ENCODE peak calls at places on chromosomes 16 and 17, in four cellular contexts. E, S, B and L are unnamed samples.

GRCh38 chr16:11404608-11405007 is 59.3 kb downstream of the RMI2 start:
- DNase-seq in E (no peak), S (no peak), B (no peak), L (no peak)

GRCh38 chr17:12680993-12681392 is 15.3 kb downstream of the MYOCD start:
- DNase-seq in B (no peak), S (no peak), E (no peak), L (no peak)

GRCh38 chr16:57844416-57845030 is 42.2 kb upstream of the KIFC3 start:
- DNase-seq in B (no peak), E (no peak), S (no peak), L (no peak)

GRCh38 chr17:12815642-12816141 is 26.4 kb downstream of the ARHGAP44 start:
- DNase-seq in S (no peak), E (no peak), B (no peak), L (no peak)

GRCh38 chr17:73552300-73553088 is 91.8 kb downstream of the SDK2 start:
- DNase-seq in E (peak), B (no peak), S (no peak), L (no peak)

GRCh38 chr16:66604376-66605176 is at the start of gene CMTM3:
- DNase-seq in S (peak), E (no peak), B (peak), L (peak)

GRCh38 chr17:81388612-81389367 is 6.5 kb upstream of the BAHCC1 start:
- DNase-seq in S (no peak), E (peak), B (no peak), L (no peak)

GRCh38 chr17:62616993-62617893 is 10.2 kb upstream of the MRC2 start:
- DNase-seq in B (no peak), S (no peak), E (no peak), L (no peak)

GRCh38 chr17:77594416-77595209 is 363.9 kb upstream of the TNRC6C start:
- DNase-seq in B (no peak), E (no peak), S (no peak), L (no peak)

GRCh38 chr17:45440161-45440859 is 7.6 kb upstream of the ARHGAP27 start:
- DNase-seq in E (no peak), B (no peak), S (peak), L (no peak)

GRCh38 chr16:66872927-66873684 is 7.2 kb upstream of the PDP2 start:
- DNase-seq in S (peak), E (peak), B (peak), L (peak)

GRCh38 chr16:629289-630023 is 1.3 kb upstream of the WFIKKN1 start:
- DNase-seq in B (no peak), S (no peak), E (no peak), L (no peak)

GRCh38 chr17:32197987-32198386 is 55.7 kb downstream of the RHOT1 start:
- DNase-seq in B (no peak), E (no peak), S (no peak), L (no peak)

GRCh38 chr16:69105501-69106361 is at the start of gene HAS3:
- DNase-seq in E (peak), S (peak), B (no peak), L (peak)

GRCh38 chr16:24035127-24035842 is 199.5 kb downstream of the PRKCB start:
- DNase-seq in S (no peak), B (no peak), E (no peak), L (no peak)

GRCh38 chr17:37762669-37763068 is 17.8 kb upstream of the HNF1B start:
- DNase-seq in S (no peak), E (no peak), B (no peak), L (no peak)

GRCh38 chr17:83103200-83103937 is 24.0 kb downstream of the METRNL start:
- DNase-seq in B (no peak), E (no peak), S (no peak), L (peak)

GRCh38 chr16:4677994-4678393 is 15.4 kb upstream of the NUDT16L1 start:
- DNase-seq in E (no peak), B (no peak), S (no peak), L (no peak)

GRCh38 chr17:64736804-64737492 is 74.8 kb upstream of the SMURF2 start:
- DNase-seq in S (no peak), E (peak), B (peak), L (no peak)

GRCh38 chr17:79843917-79844815 is 4.9 kb upstream of the CBX4 start:
- DNase-seq in B (no peak), S (peak), E (peak), L (no peak)

GRCh38 chr17:76446449-76447231 is 6.3 kb downstream of the UBE2O start:
- DNase-seq in B (no peak), E (no peak), S (no peak), L (no peak)

GRCh38 chr16:81582655-81583441 is 138.2 kb downstream of the CMIP start:
- DNase-seq in E (peak), B (no peak), S (no peak), L (no peak)

GRCh38 chr17:78185981-78186688 is 717 bp downstream of the TK1 start:
- DNase-seq in S (no peak), B (no peak), E (no peak), L (no peak)

GRCh38 chr16:88500255-88500661 is 47.2 kb downstream of the ZFPM1 start:
- DNase-seq in B (no peak), S (no peak), E (no peak), L (no peak)

GRCh38 chr17:64529221-64529620 is 22.4 kb downstream of the CEP95 start:
- DNase-seq in S (no peak), E (peak), B (no peak), L (no peak)

GRCh38 chr16:57147381-57148191 is 38.3 kb downstream of the PSME3IP1 start:
- DNase-seq in E (peak), B (no peak), S (no peak), L (no peak)

GRCh38 chr16:20997147-20997546 is 96.6 kb downstream of the LYRM1 start:
- DNase-seq in S (no peak), B (no peak), E (no peak), L (no peak)

GRCh38 chr17:57051886-57052342 is 33.1 kb upstream of the AKAP1 start:
- DNase-seq in S (no peak), E (peak), B (no peak), L (no peak)

GRCh38 chr16:11689031-11689840 is 21.0 kb downstream of the SNN start:
- DNase-seq in S (no peak), B (no peak), E (no peak), L (no peak)

GRCh38 chr16:81127051-81127450 is 30.9 kb upstream of the GCSH start:
- DNase-seq in E (no peak), S (no peak), B (no peak), L (peak)

GRCh38 chr16:68233835-68234187 is 2.1 kb downstream of the ESRP2 start:
- DNase-seq in E (no peak), S (no peak), B (no peak), L (no peak)

GRCh38 chr16:626787-627457 is 3.9 kb upstream of the WFIKKN1 start:
- DNase-seq in B (no peak), S (no peak), E (peak), L (peak)

GRCh38 chr17:60154616-60155426 is 5.0 kb downstream of the CA4 start:
- DNase-seq in B (no peak), S (no peak), E (peak), L (peak)

GRCh38 chr16:47774661-47775060 is 313.5 kb downstream of the PHKB start:
- DNase-seq in B (no peak), S (no peak), E (no peak), L (no peak)

GRCh38 chr17:74961657-74962360 is 10.8 kb downstream of the HID1 start:
- DNase-seq in E (peak), S (peak), B (peak), L (peak)

GRCh38 chr17:82754297-82755208 is 2.7 kb downstream of the TBCD start:
- DNase-seq in B (no peak), S (no peak), E (peak), L (no peak)